ENCODE peak calls at places on chromosomes 12 and 14, in four cellular contexts. One of them, this sample, is unnamed.

GRCh38 chr14:94364037-94364436 is 24.4 kb downstream of the SERPINA1 start:
- DNase-seq in HFF-Myc: no peak
- DNase-seq in AG04449: no peak
- DNase-seq in cardiac muscle cell: no peak
- DNase-seq in this sample: no peak

GRCh38 chr14:89771251-89771650 is 183.3 kb downstream of the EFCAB11 start:
- DNase-seq in HFF-Myc: no peak
- DNase-seq in AG04449: no peak
- DNase-seq in cardiac muscle cell: no peak
- DNase-seq in this sample: no peak

GRCh38 chr14:69154779-69155178 is 1.9 kb upstream of the DCAF5 start:
- DNase-seq in HFF-Myc: no peak
- DNase-seq in AG04449: no peak
- DNase-seq in cardiac muscle cell: peak
- DNase-seq in this sample: no peak

GRCh38 chr14:104113631-104114420 is 24.6 kb upstream of the KIF26A start:
- DNase-seq in HFF-Myc: no peak
- DNase-seq in AG04449: no peak
- DNase-seq in cardiac muscle cell: no peak
- DNase-seq in this sample: no peak

GRCh38 chr12:127416796-127417195 is 850.2 kb upstream of the TMEM132C start:
- DNase-seq in HFF-Myc: no peak
- DNase-seq in AG04449: no peak
- DNase-seq in cardiac muscle cell: no peak
- DNase-seq in this sample: no peak

GRCh38 chr12:40034712-40035111 is 71.2 kb downstream of the SLC2A13 start:
- DNase-seq in HFF-Myc: no peak
- DNase-seq in AG04449: no peak
- DNase-seq in cardiac muscle cell: no peak
- DNase-seq in this sample: no peak

GRCh38 chr12:75482636-75483035 is 2.1 kb downstream of the GLIPR1 start:
- DNase-seq in HFF-Myc: no peak
- DNase-seq in AG04449: no peak
- DNase-seq in cardiac muscle cell: no peak
- DNase-seq in this sample: no peak

GRCh38 chr14:53260286-53260685 is 107.2 kb upstream of the DDHD1 start:
- DNase-seq in HFF-Myc: no peak
- DNase-seq in AG04449: no peak
- DNase-seq in cardiac muscle cell: no peak
- DNase-seq in this sample: no peak

GRCh38 chr14:34931206-34931605 is 51.6 kb upstream of the SRP54 start:
- DNase-seq in HFF-Myc: no peak
- DNase-seq in AG04449: no peak
- DNase-seq in cardiac muscle cell: no peak
- DNase-seq in this sample: no peak

GRCh38 chr12:89273525-89273924 is 78.8 kb downstream of the DUSP6 start:
- DNase-seq in HFF-Myc: no peak
- DNase-seq in AG04449: no peak
- DNase-seq in cardiac muscle cell: no peak
- DNase-seq in this sample: no peak

GRCh38 chr12:20601668-20602280 is 93.4 kb upstream of the SLCO1C1 start:
- DNase-seq in HFF-Myc: no peak
- DNase-seq in AG04449: peak
- DNase-seq in cardiac muscle cell: peak
- DNase-seq in this sample: peak

GRCh38 chr14:61034416-61035100 is 53.5 kb downstream of the SLC38A6 start:
- DNase-seq in HFF-Myc: peak
- DNase-seq in AG04449: no peak
- DNase-seq in cardiac muscle cell: no peak
- DNase-seq in this sample: no peak

GRCh38 chr14:68848253-68848652 is 55.4 kb upstream of the ZFP36L1 start:
- DNase-seq in HFF-Myc: no peak
- DNase-seq in AG04449: no peak
- DNase-seq in cardiac muscle cell: no peak
- DNase-seq in this sample: no peak

GRCh38 chr12:45535610-45536180 is 193.8 kb upstream of the ARID2 start:
- DNase-seq in HFF-Myc: no peak
- DNase-seq in AG04449: no peak
- DNase-seq in cardiac muscle cell: no peak
- DNase-seq in this sample: no peak

GRCh38 chr12:46942579-46942978 is 116.8 kb upstream of the SLC38A4 start:
- DNase-seq in HFF-Myc: peak
- DNase-seq in AG04449: no peak
- DNase-seq in cardiac muscle cell: no peak
- DNase-seq in this sample: no peak

GRCh38 chr12:93734784-93735183 is 57.6 kb downstream of the CRADD start:
- DNase-seq in HFF-Myc: no peak
- DNase-seq in AG04449: no peak
- DNase-seq in cardiac muscle cell: no peak
- DNase-seq in this sample: no peak

GRCh38 chr12:19338405-19338804 is 100.9 kb upstream of the AEBP2 start:
- DNase-seq in HFF-Myc: no peak
- DNase-seq in AG04449: no peak
- DNase-seq in cardiac muscle cell: no peak
- DNase-seq in this sample: no peak

GRCh38 chr12:105706973-105707334 is 376.5 kb downstream of the C12orf75 start:
- DNase-seq in HFF-Myc: no peak
- DNase-seq in AG04449: no peak
- DNase-seq in cardiac muscle cell: no peak
- DNase-seq in this sample: no peak

GRCh38 chr12:50845021-50845647 is 2.4 kb downstream of the TMPRSS12 start:
- DNase-seq in HFF-Myc: no peak
- DNase-seq in AG04449: no peak
- DNase-seq in cardiac muscle cell: no peak
- DNase-seq in this sample: peak

GRCh38 chr12:118979763-118980406 is 1.5 kb upstream of the SRRM4 start:
- DNase-seq in HFF-Myc: peak
- DNase-seq in AG04449: no peak
- DNase-seq in cardiac muscle cell: peak
- DNase-seq in this sample: no peak

GRCh38 chr12:22971247-22971646 is 346.3 kb downstream of the ETNK1 start:
- DNase-seq in HFF-Myc: no peak
- DNase-seq in AG04449: no peak
- DNase-seq in cardiac muscle cell: no peak
- DNase-seq in this sample: no peak

GRCh38 chr12:52069410-52070242 is at the start of gene ATG101:
- DNase-seq in HFF-Myc: peak
- DNase-seq in AG04449: peak
- DNase-seq in cardiac muscle cell: peak
- DNase-seq in this sample: peak

GRCh38 chr14:102917469-102918211 is 4.8 kb upstream of the AMN start:
- DNase-seq in HFF-Myc: no peak
- DNase-seq in AG04449: no peak
- DNase-seq in cardiac muscle cell: peak
- DNase-seq in this sample: no peak

GRCh38 chr12:1843641-1844005 is 23.3 kb downstream of the LRTM2 start:
- DNase-seq in HFF-Myc: no peak
- DNase-seq in AG04449: no peak
- DNase-seq in cardiac muscle cell: no peak
- DNase-seq in this sample: no peak

GRCh38 chr12:41932470-41932991 is 212.1 kb downstream of the GXYLT1 start:
- DNase-seq in HFF-Myc: no peak
- DNase-seq in AG04449: no peak
- DNase-seq in cardiac muscle cell: peak
- DNase-seq in this sample: no peak

GRCh38 chr14:20477211-20477876 is 8.1 kb downstream of the PNP start:
- DNase-seq in HFF-Myc: no peak
- DNase-seq in AG04449: no peak
- DNase-seq in cardiac muscle cell: peak
- DNase-seq in this sample: no peak

GRCh38 chr14:73633517-73634332 is 11.1 kb upstream of the DNAL1 start:
- DNase-seq in HFF-Myc: peak
- DNase-seq in AG04449: no peak
- DNase-seq in cardiac muscle cell: peak
- DNase-seq in this sample: no peak

GRCh38 chr14:22471545-22472121 is 117.4 kb downstream of the DAD1 start:
- DNase-seq in HFF-Myc: no peak
- DNase-seq in AG04449: no peak
- DNase-seq in cardiac muscle cell: peak
- DNase-seq in this sample: no peak

GRCh38 chr12:74641694-74642093 is 104.1 kb downstream of the ATXN7L3B start:
- DNase-seq in HFF-Myc: no peak
- DNase-seq in AG04449: no peak
- DNase-seq in cardiac muscle cell: no peak
- DNase-seq in this sample: no peak

GRCh38 chr14:33061667-33062325 is 123.1 kb downstream of the NPAS3 start:
- DNase-seq in HFF-Myc: no peak
- DNase-seq in AG04449: no peak
- DNase-seq in cardiac muscle cell: no peak
- DNase-seq in this sample: no peak

GRCh38 chr12:6082613-6083012 is 41.9 kb downstream of the VWF start:
- DNase-seq in HFF-Myc: no peak
- DNase-seq in AG04449: no peak
- DNase-seq in cardiac muscle cell: no peak
- DNase-seq in this sample: no peak

DNA sequence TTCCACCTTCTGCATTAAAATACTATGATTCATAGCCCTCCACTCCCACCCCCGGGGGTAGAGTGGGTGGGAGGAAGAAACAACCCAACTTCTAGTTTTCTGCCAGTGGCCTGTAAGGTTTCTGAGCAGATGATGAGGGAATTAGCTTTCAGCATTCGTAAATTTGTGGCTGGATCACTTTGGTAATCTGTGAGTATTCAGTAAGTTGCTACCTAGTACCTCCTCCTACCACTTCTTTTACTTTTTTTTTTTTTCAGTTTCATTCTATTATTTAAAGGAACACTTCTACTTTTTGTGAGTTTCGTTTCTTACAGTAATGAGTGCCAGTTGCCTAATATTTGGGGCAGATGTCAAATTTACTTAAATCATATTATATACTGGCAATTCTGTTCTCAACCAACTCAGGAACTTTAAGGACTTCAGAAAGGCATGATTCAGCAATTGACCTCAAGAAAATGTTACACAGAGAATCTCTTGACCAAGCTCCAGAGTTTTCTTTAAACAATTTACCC is 42.4 kb upstream of the EMP1 start:
- DNase-seq in HFF-Myc: no peak
- DNase-seq in AG04449: no peak
- DNase-seq in cardiac muscle cell: no peak
- DNase-seq in this sample: no peak
- H3K4me3 ChIP-seq in HFF-Myc: no peak
- H3K4me3 ChIP-seq in AG04449: no peak
- H3K4me3 ChIP-seq in cardiac muscle cell: no peak
- H3K4me3 ChIP-seq in this sample: no peak

GRCh38 chr12:106118-106561 is 39.6 kb downstream of the IQSEC3 start:
- DNase-seq in HFF-Myc: no peak
- DNase-seq in AG04449: no peak
- DNase-seq in cardiac muscle cell: no peak
- DNase-seq in this sample: no peak

GRCh38 chr12:108594-108993 is 42.0 kb downstream of the IQSEC3 start:
- DNase-seq in HFF-Myc: no peak
- DNase-seq in AG04449: no peak
- DNase-seq in cardiac muscle cell: peak
- DNase-seq in this sample: no peak

GRCh38 chr12:109872-110271 is 43.3 kb downstream of the IQSEC3 start:
- DNase-seq in HFF-Myc: no peak
- DNase-seq in AG04449: no peak
- DNase-seq in cardiac muscle cell: peak
- DNase-seq in this sample: no peak

GRCh38 chr12:111699-112591 is 45.4 kb downstream of the IQSEC3 start:
- DNase-seq in HFF-Myc: no peak
- DNase-seq in AG04449: no peak
- DNase-seq in cardiac muscle cell: no peak
- DNase-seq in this sample: no peak

GRCh38 chr12:109446-109845 is 42.9 kb downstream of the IQSEC3 start:
- DNase-seq in HFF-Myc: no peak
- DNase-seq in AG04449: no peak
- DNase-seq in cardiac muscle cell: no peak
- DNase-seq in this sample: no peak
- H3K4me3 ChIP-seq in HFF-Myc: no peak
- H3K4me3 ChIP-seq in AG04449: no peak
- H3K4me3 ChIP-seq in cardiac muscle cell: no peak
- H3K4me3 ChIP-seq in this sample: no peak

DNA sequence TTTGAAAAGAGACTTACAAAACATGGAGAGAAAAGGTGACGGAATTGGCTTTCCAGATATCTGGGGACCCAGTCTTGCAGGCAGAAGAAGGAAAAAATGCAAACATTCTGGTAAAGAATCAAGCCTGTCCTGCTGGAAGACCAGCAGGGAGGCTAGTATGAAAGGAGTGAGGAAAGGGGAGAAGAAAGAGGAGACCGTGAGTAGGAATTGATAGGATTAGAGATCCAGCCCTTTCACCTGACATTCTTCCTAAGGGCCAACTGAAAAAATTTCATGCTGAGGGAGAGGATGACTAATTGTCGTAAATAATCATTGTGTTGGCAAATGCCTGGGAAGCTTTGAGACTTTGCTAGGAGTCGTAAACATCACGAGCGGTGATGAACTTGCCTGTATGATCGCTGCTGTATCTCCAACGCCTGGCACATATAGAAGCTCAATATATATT is 12.1 kb downstream of the BHLHE41 start:
- DNase-seq in HFF-Myc: no peak
- DNase-seq in AG04449: no peak
- DNase-seq in cardiac muscle cell: no peak
- DNase-seq in this sample: no peak
- H3K4me3 ChIP-seq in HFF-Myc: no peak
- H3K4me3 ChIP-seq in AG04449: no peak
- H3K4me3 ChIP-seq in cardiac muscle cell: no peak
- H3K4me3 ChIP-seq in this sample: no peak

GRCh38 chr12:56724989-56725722 is at the start of gene NACA:
- DNase-seq in HFF-Myc: peak
- DNase-seq in AG04449: peak
- DNase-seq in cardiac muscle cell: peak
- DNase-seq in this sample: peak
- H3K4me3 ChIP-seq in HFF-Myc: peak
- H3K4me3 ChIP-seq in AG04449: peak
- H3K4me3 ChIP-seq in cardiac muscle cell: peak
- H3K4me3 ChIP-seq in this sample: peak

DNA sequence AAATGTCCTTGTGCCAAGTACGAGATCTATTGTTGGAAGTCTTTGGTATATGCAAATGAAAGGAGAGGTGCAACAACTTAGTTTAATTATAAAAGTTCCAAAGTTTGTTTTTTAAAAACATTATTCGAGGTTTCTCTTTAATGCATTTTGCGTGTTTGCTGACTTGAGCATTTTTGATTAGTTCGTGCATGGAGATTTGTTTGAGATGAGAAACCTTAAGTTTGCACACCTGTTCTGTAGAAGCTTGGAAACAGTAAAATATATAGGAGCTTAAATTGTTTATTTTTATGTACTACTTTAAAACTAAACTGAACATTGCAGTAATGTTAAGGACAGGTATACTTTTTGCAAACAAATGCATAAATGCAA is 2.3 kb downstream of the HSPA2 start:
- DNase-seq in HFF-Myc: no peak
- DNase-seq in AG04449: no peak
- DNase-seq in cardiac muscle cell: no peak
- DNase-seq in this sample: no peak
- H3K4me3 ChIP-seq in HFF-Myc: peak
- H3K4me3 ChIP-seq in AG04449: peak
- H3K4me3 ChIP-seq in cardiac muscle cell: no peak
- H3K4me3 ChIP-seq in this sample: peak

GRCh38 chr12:57842342-57843294 is 3.9 kb downstream of the CTDSP2 start:
- DNase-seq in HFF-Myc: no peak
- DNase-seq in AG04449: no peak
- DNase-seq in cardiac muscle cell: peak
- DNase-seq in this sample: no peak
- H3K4me3 ChIP-seq in HFF-Myc: peak
- H3K4me3 ChIP-seq in AG04449: peak
- H3K4me3 ChIP-seq in cardiac muscle cell: peak
- H3K4me3 ChIP-seq in this sample: peak